ENCODE peak calls at places on chromosome 13, in four cellular contexts. I, R, E and V are unnamed samples.

GRCh38 chr13:78286748-78287147 is 316.6 kb downstream of the POU4F1 start:
- DNase-seq in I (no peak), R (no peak), E (no peak), V (no peak)

GRCh38 chr13:50015263-50015662 is at the start of gene KCNRG:
- DNase-seq in I (no peak), R (no peak), E (no peak), V (no peak)

GRCh38 chr13:98291658-98292057 is 114.6 kb upstream of the RNF113B start:
- DNase-seq in I (no peak), R (no peak), E (no peak), V (no peak)

GRCh38 chr13:68727165-68727564 is 1380.5 kb upstream of the ATXN8OS start:
- DNase-seq in I (no peak), R (no peak), E (no peak), V (no peak)

GRCh38 chr13:45063261-45063870 is 56.9 kb upstream of the GTF2F2 start:
- DNase-seq in I (no peak), R (no peak), E (peak), V (no peak)

GRCh38 chr13:28283600-28283999 is 145.3 kb downstream of the PAN3 start:
- DNase-seq in I (no peak), R (no peak), E (no peak), V (no peak)

GRCh38 chr13:36758345-36758744 is 60.7 kb upstream of the RFXAP start:
- DNase-seq in I (no peak), R (peak), E (no peak), V (no peak)

GRCh38 chr13:79986890-79987289 is 354.0 kb downstream of the SPRY2 start:
- DNase-seq in I (no peak), R (no peak), E (no peak), V (no peak)

GRCh38 chr13:20462533-20462915 is 63.1 kb downstream of the CRYL1 start:
- DNase-seq in I (no peak), R (no peak), E (no peak), V (no peak)

GRCh38 chr13:99992376-99992775 is 10.8 kb downstream of the ZIC2 start:
- DNase-seq in I (no peak), R (no peak), E (no peak), V (no peak)

GRCh38 chr13:27339299-27339698 is 68.7 kb downstream of the RASL11A start:
- DNase-seq in I (peak), R (no peak), E (no peak), V (peak)

GRCh38 chr13:78046349-78046748 is 127.7 kb upstream of the EDNRB start:
- DNase-seq in I (no peak), R (no peak), E (no peak), V (no peak)

GRCh38 chr13:26614721-26615120 is 57.2 kb downstream of the WASF3 start:
- DNase-seq in I (no peak), R (no peak), E (no peak), V (no peak)

GRCh38 chr13:99900960-99901359 is 70.6 kb downstream of the ZIC5 start:
- DNase-seq in I (no peak), R (no peak), E (no peak), V (no peak)

GRCh38 chr13:113934576-113934975 is 39.3 kb downstream of the C13orf46 start:
- DNase-seq in I (no peak), R (no peak), E (no peak), V (no peak)

GRCh38 chr13:45529758-45530157 is 65.0 kb downstream of the COG3 start:
- DNase-seq in I (no peak), R (no peak), E (no peak), V (no peak)

GRCh38 chr13:112645327-112645914 is 44.4 kb upstream of the ATP11A start:
- DNase-seq in I (no peak), R (no peak), E (no peak), V (no peak)

GRCh38 chr13:23898101-23898500 is 799 bp upstream of the C1QTNF9B start:
- DNase-seq in I (no peak), R (no peak), E (no peak), V (no peak)

GRCh38 chr13:95185851-95186250 is 115.4 kb downstream of the ABCC4 start:
- DNase-seq in I (no peak), R (no peak), E (no peak), V (no peak)

GRCh38 chr13:103101500-103101899 is 35.3 kb upstream of the SLC10A2 start:
- DNase-seq in I (no peak), R (no peak), E (no peak), V (no peak)

GRCh38 chr13:24925318-24926231 is 161.6 kb downstream of the RNF17 start:
- DNase-seq in I (no peak), R (no peak), E (no peak), V (no peak)

GRCh38 chr13:107457686-107458085 is 757.6 kb downstream of the LIG4 start:
- DNase-seq in I (no peak), R (peak), E (no peak), V (no peak)

GRCh38 chr13:78768950-78769349 is 110.0 kb upstream of the OBI1 start:
- DNase-seq in I (no peak), R (no peak), E (no peak), V (no peak)

GRCh38 chr13:52994865-52995264 is 33.7 kb upstream of the OLFM4 start:
- DNase-seq in I (no peak), R (no peak), E (no peak), V (no peak)

GRCh38 chr13:28012896-28013295 is 24.4 kb upstream of the URAD start:
- DNase-seq in I (no peak), R (no peak), E (no peak), V (no peak)

GRCh38 chr13:77113496-77113895 is 86.5 kb upstream of the FBXL3 start:
- DNase-seq in I (no peak), R (no peak), E (no peak), V (no peak)

GRCh38 chr13:51643882-51644281 is 59.6 kb downstream of the WDFY2 start:
- DNase-seq in I (no peak), R (no peak), E (peak), V (no peak)

GRCh38 chr13:30963794-30964193 is 31.3 kb downstream of the TEX26 start:
- DNase-seq in I (no peak), R (no peak), E (no peak), V (no peak)

GRCh38 chr13:41284512-41285288 is 21.3 kb upstream of the MTRF1 start:
- DNase-seq in I (no peak), R (no peak), E (peak), V (no peak)

GRCh38 chr13:99909836-99910619 is 61.5 kb downstream of the ZIC5 start:
- DNase-seq in I (no peak), R (no peak), E (no peak), V (no peak)

GRCh38 chr13:106753241-106753640 is 185.3 kb upstream of the ARGLU1 start:
- DNase-seq in I (no peak), R (no peak), E (no peak), V (no peak)

GRCh38 chr13:64633948-64634347 is 2596.2 kb downstream of the PCDH9 start:
- DNase-seq in I (no peak), R (no peak), E (no peak), V (no peak)

GRCh38 chr13:81990652-81991051 is 1649.7 kb upstream of the SPRY2 start:
- DNase-seq in I (no peak), R (no peak), E (no peak), V (no peak)

GRCh38 chr13:23966691-23967615 is 69.7 kb upstream of the C1QTNF9B start:
- DNase-seq in I (no peak), R (no peak), E (no peak), V (no peak)

GRCh38 chr13:101763191-101763590 is 310.7 kb downstream of the ITGBL1 start:
- DNase-seq in I (no peak), R (no peak), E (no peak), V (no peak)

GRCh38 chr13:108086678-108087077 is 128.7 kb downstream of the LIG4 start:
- DNase-seq in I (no peak), R (no peak), E (no peak), V (peak)

GRCh38 chr13:74067818-74068217 is 66.4 kb downstream of the KLF12 start:
- DNase-seq in I (no peak), R (no peak), E (no peak), V (no peak)